ENCODE peak calls at places on chromosomes 11 and 22, in ten cellular contexts. One of them, this sample, is unnamed.

GRCh38 chr11:72578541-72578940 is 95.7 kb downstream of the PDE2A start:
- DNase-seq in BJ: no peak
- DNase-seq in epithelial cell of proximal tubule: no peak
- DNase-seq in RWPE1: no peak
- DNase-seq in foreskin fibroblast: no peak
- DNase-seq in mucosa of descending colon: no peak
- DNase-seq in activated CD8-positive, alpha-beta T cell treated with anti-CD3 and anti-CD28 coated beads for 36 hours: no peak
- DNase-seq in GM13976: no peak
- DNase-seq in IMR-90: no peak
- DNase-seq in tibial artery: peak
- DNase-seq in this sample: no peak

GRCh38 chr11:95477981-95478380 is 247.0 kb upstream of the SESN3 start:
- DNase-seq in RWPE1: no peak
- DNase-seq in foreskin fibroblast: no peak
- DNase-seq in activated CD8-positive, alpha-beta T cell treated with anti-CD3 and anti-CD28 coated beads for 36 hours: no peak
- DNase-seq in mucosa of descending colon: no peak
- DNase-seq in epithelial cell of proximal tubule: no peak
- DNase-seq in BJ: no peak
- DNase-seq in tibial artery: no peak
- DNase-seq in IMR-90: no peak
- DNase-seq in GM13976: no peak
- DNase-seq in this sample: no peak

GRCh38 chr22:42648368-42649260 is 578 bp downstream of the CYB5R3 start:
- DNase-seq in mucosa of descending colon: peak
- DNase-seq in RWPE1: peak
- DNase-seq in activated CD8-positive, alpha-beta T cell treated with anti-CD3 and anti-CD28 coated beads for 36 hours: peak
- DNase-seq in GM13976: peak
- DNase-seq in foreskin fibroblast: no peak
- DNase-seq in IMR-90: no peak
- DNase-seq in BJ: no peak
- DNase-seq in epithelial cell of proximal tubule: no peak
- DNase-seq in tibial artery: peak
- DNase-seq in this sample: no peak

GRCh38 chr11:313787-314547 is at the start of gene IFITM1:
- DNase-seq in tibial artery: no peak
- DNase-seq in mucosa of descending colon: peak
- DNase-seq in GM13976: peak
- DNase-seq in BJ: peak
- DNase-seq in foreskin fibroblast: peak
- DNase-seq in IMR-90: peak
- DNase-seq in epithelial cell of proximal tubule: no peak
- DNase-seq in activated CD8-positive, alpha-beta T cell treated with anti-CD3 and anti-CD28 coated beads for 36 hours: peak
- DNase-seq in RWPE1: peak
- DNase-seq in this sample: no peak

GRCh38 chr11:74147199-74147929 is 23.4 kb downstream of the C2CD3 start:
- DNase-seq in epithelial cell of proximal tubule: peak
- DNase-seq in mucosa of descending colon: no peak
- DNase-seq in IMR-90: peak
- DNase-seq in BJ: no peak
- DNase-seq in activated CD8-positive, alpha-beta T cell treated with anti-CD3 and anti-CD28 coated beads for 36 hours: no peak
- DNase-seq in RWPE1: no peak
- DNase-seq in tibial artery: no peak
- DNase-seq in GM13976: no peak
- DNase-seq in foreskin fibroblast: no peak
- DNase-seq in this sample: no peak

GRCh38 chr11:122138759-122139594 is 23.0 kb upstream of the BLID start:
- DNase-seq in RWPE1: no peak
- DNase-seq in IMR-90: peak
- DNase-seq in epithelial cell of proximal tubule: no peak
- DNase-seq in GM13976: no peak
- DNase-seq in foreskin fibroblast: no peak
- DNase-seq in mucosa of descending colon: no peak
- DNase-seq in tibial artery: no peak
- DNase-seq in BJ: no peak
- DNase-seq in activated CD8-positive, alpha-beta T cell treated with anti-CD3 and anti-CD28 coated beads for 36 hours: no peak
- DNase-seq in this sample: no peak

GRCh38 chr11:83120328-83120727 is 36.6 kb upstream of the PCF11 start:
- DNase-seq in BJ: no peak
- DNase-seq in GM13976: no peak
- DNase-seq in foreskin fibroblast: no peak
- DNase-seq in tibial artery: no peak
- DNase-seq in activated CD8-positive, alpha-beta T cell treated with anti-CD3 and anti-CD28 coated beads for 36 hours: no peak
- DNase-seq in RWPE1: no peak
- DNase-seq in IMR-90: peak
- DNase-seq in mucosa of descending colon: no peak
- DNase-seq in epithelial cell of proximal tubule: peak
- DNase-seq in this sample: no peak

GRCh38 chr11:19553683-19554333 is 158.8 kb upstream of the NAV2 start:
- DNase-seq in GM13976: peak
- DNase-seq in RWPE1: peak
- DNase-seq in tibial artery: peak
- DNase-seq in activated CD8-positive, alpha-beta T cell treated with anti-CD3 and anti-CD28 coated beads for 36 hours: peak
- DNase-seq in epithelial cell of proximal tubule: no peak
- DNase-seq in IMR-90: peak
- DNase-seq in mucosa of descending colon: peak
- DNase-seq in BJ: no peak
- DNase-seq in foreskin fibroblast: peak
- DNase-seq in this sample: peak

GRCh38 chr22:23115369-23115768 is 26.4 kb downstream of the RSPH14 start:
- DNase-seq in GM13976: no peak
- DNase-seq in epithelial cell of proximal tubule: no peak
- DNase-seq in tibial artery: no peak
- DNase-seq in BJ: no peak
- DNase-seq in RWPE1: no peak
- DNase-seq in IMR-90: no peak
- DNase-seq in mucosa of descending colon: no peak
- DNase-seq in foreskin fibroblast: no peak
- DNase-seq in activated CD8-positive, alpha-beta T cell treated with anti-CD3 and anti-CD28 coated beads for 36 hours: no peak
- DNase-seq in this sample: no peak

GRCh38 chr22:23117275-23117674 is 24.5 kb downstream of the RSPH14 start:
- DNase-seq in epithelial cell of proximal tubule: no peak
- DNase-seq in activated CD8-positive, alpha-beta T cell treated with anti-CD3 and anti-CD28 coated beads for 36 hours: no peak
- DNase-seq in tibial artery: no peak
- DNase-seq in GM13976: no peak
- DNase-seq in mucosa of descending colon: no peak
- DNase-seq in foreskin fibroblast: no peak
- DNase-seq in BJ: no peak
- DNase-seq in RWPE1: no peak
- DNase-seq in IMR-90: no peak
- DNase-seq in this sample: no peak

GRCh38 chr22:23117890-23118646 is 23.7 kb downstream of the RSPH14 start:
- DNase-seq in GM13976: no peak
- DNase-seq in activated CD8-positive, alpha-beta T cell treated with anti-CD3 and anti-CD28 coated beads for 36 hours: no peak
- DNase-seq in mucosa of descending colon: no peak
- DNase-seq in epithelial cell of proximal tubule: no peak
- DNase-seq in foreskin fibroblast: no peak
- DNase-seq in RWPE1: no peak
- DNase-seq in IMR-90: no peak
- DNase-seq in BJ: no peak
- DNase-seq in tibial artery: no peak
- DNase-seq in this sample: no peak

GRCh38 chr22:23115825-23116494 is 25.8 kb downstream of the RSPH14 start:
- DNase-seq in GM13976: no peak
- DNase-seq in activated CD8-positive, alpha-beta T cell treated with anti-CD3 and anti-CD28 coated beads for 36 hours: no peak
- DNase-seq in mucosa of descending colon: no peak
- DNase-seq in tibial artery: no peak
- DNase-seq in epithelial cell of proximal tubule: no peak
- DNase-seq in IMR-90: no peak
- DNase-seq in RWPE1: no peak
- DNase-seq in foreskin fibroblast: no peak
- DNase-seq in BJ: no peak
- DNase-seq in this sample: no peak

DNA sequence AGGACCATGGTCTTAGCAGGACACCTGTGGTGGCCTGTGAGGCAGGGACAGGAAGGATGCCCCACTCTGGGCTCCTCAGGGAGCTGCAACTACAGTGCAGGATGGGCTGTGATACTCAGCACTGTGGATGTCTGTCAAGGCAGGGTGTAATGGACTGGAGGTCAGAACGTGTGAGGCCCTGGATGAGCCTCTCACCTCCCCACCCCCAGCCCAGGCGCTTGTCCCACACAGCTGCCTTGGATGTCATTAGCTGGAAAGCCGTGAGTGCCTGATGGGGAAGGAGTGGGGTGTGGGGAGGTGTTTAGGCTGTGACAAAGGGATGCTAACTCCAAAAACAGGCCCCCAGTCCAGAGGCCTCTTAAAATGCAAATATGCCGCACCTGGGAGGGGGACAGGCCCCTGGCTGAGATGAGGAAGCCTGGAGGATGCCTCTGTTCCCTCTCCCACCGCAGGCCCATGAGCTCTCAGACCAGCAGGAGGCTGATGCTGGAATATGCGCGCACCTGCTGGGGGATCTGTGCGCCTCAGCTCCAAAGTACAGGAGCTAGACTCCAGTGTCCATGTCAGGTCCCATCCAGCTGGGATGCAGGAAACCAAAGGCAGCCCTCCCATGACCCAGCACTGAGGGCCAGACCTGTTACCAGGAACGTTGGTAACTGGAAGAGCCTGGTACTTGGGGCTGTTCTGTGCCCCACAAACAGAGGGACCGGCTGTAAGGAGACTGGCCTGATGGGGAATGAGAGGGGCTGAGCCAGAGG is 25.1 kb downstream of the RSPH14 start:
- DNase-seq in GM13976: no peak
- DNase-seq in IMR-90: no peak
- DNase-seq in epithelial cell of proximal tubule: no peak
- DNase-seq in foreskin fibroblast: no peak
- DNase-seq in RWPE1: no peak
- DNase-seq in activated CD8-positive, alpha-beta T cell treated with anti-CD3 and anti-CD28 coated beads for 36 hours: no peak
- DNase-seq in tibial artery: no peak
- DNase-seq in BJ: no peak
- DNase-seq in mucosa of descending colon: no peak
- DNase-seq in this sample: no peak
- TF ChIP-seq CTCF in GM13976: no peak
- TF ChIP-seq CTCF in IMR-90: no peak
- TF ChIP-seq CTCF in epithelial cell of proximal tubule: no peak
- TF ChIP-seq CTCF in foreskin fibroblast: no peak
- TF ChIP-seq CTCF in RWPE1: no peak
- TF ChIP-seq CTCF in activated CD8-positive, alpha-beta T cell treated with anti-CD3 and anti-CD28 coated beads for 36 hours: no peak
- TF ChIP-seq CTCF in tibial artery: no peak
- TF ChIP-seq CTCF in BJ: no peak
- TF ChIP-seq CTCF in mucosa of descending colon: no peak
- TF ChIP-seq CTCF in this sample: no peak

GRCh38 chr11:131038597-131038996 is 122.3 kb upstream of the SNX19 start:
- DNase-seq in activated CD8-positive, alpha-beta T cell treated with anti-CD3 and anti-CD28 coated beads for 36 hours: no peak
- DNase-seq in tibial artery: no peak
- DNase-seq in foreskin fibroblast: no peak
- DNase-seq in epithelial cell of proximal tubule: no peak
- DNase-seq in RWPE1: no peak
- DNase-seq in GM13976: peak
- DNase-seq in mucosa of descending colon: no peak
- DNase-seq in BJ: no peak
- DNase-seq in IMR-90: no peak
- DNase-seq in this sample: no peak
- TF ChIP-seq CTCF in activated CD8-positive, alpha-beta T cell treated with anti-CD3 and anti-CD28 coated beads for 36 hours: no peak
- TF ChIP-seq CTCF in tibial artery: no peak
- TF ChIP-seq CTCF in foreskin fibroblast: peak
- TF ChIP-seq CTCF in epithelial cell of proximal tubule: peak
- TF ChIP-seq CTCF in RWPE1: no peak
- TF ChIP-seq CTCF in GM13976: peak
- TF ChIP-seq CTCF in mucosa of descending colon: no peak
- TF ChIP-seq CTCF in BJ: peak
- TF ChIP-seq CTCF in IMR-90: peak
- TF ChIP-seq CTCF in this sample: peak

DNA sequence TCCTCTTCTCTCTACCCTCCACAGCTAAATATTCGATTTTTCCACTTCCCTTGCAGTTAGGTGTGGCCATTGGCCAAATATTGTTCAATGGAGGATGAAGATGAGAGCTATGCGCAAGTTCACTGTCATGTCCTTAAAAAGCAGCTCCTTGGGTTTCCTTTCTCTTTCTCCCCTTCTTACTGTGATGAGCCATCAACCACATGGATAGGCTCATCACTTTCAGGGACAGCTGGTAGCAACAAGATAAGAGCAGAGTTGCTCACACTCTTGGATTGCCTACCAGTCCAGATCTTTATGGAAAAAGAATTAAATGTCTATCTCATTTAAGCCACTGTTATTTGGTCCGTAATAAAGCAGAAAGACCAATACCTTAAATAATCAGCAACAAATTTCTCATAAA is 377.0 kb downstream of the DDX10 start:
- DNase-seq in IMR-90: peak
- DNase-seq in BJ: no peak
- DNase-seq in epithelial cell of proximal tubule: no peak
- DNase-seq in mucosa of descending colon: no peak
- DNase-seq in tibial artery: no peak
- DNase-seq in activated CD8-positive, alpha-beta T cell treated with anti-CD3 and anti-CD28 coated beads for 36 hours: no peak
- DNase-seq in RWPE1: no peak
- DNase-seq in GM13976: no peak
- DNase-seq in foreskin fibroblast: no peak
- DNase-seq in this sample: no peak
- TF ChIP-seq CTCF in IMR-90: no peak
- TF ChIP-seq CTCF in BJ: no peak
- TF ChIP-seq CTCF in epithelial cell of proximal tubule: no peak
- TF ChIP-seq CTCF in mucosa of descending colon: no peak
- TF ChIP-seq CTCF in tibial artery: no peak
- TF ChIP-seq CTCF in activated CD8-positive, alpha-beta T cell treated with anti-CD3 and anti-CD28 coated beads for 36 hours: no peak
- TF ChIP-seq CTCF in RWPE1: no peak
- TF ChIP-seq CTCF in GM13976: no peak
- TF ChIP-seq CTCF in foreskin fibroblast: no peak
- TF ChIP-seq CTCF in this sample: no peak

GRCh38 chr22:35337932-35338331 is 38.2 kb downstream of the TOM1 start:
- DNase-seq in mucosa of descending colon: no peak
- DNase-seq in epithelial cell of proximal tubule: no peak
- DNase-seq in BJ: no peak
- DNase-seq in tibial artery: no peak
- DNase-seq in foreskin fibroblast: no peak
- DNase-seq in RWPE1: no peak
- DNase-seq in activated CD8-positive, alpha-beta T cell treated with anti-CD3 and anti-CD28 coated beads for 36 hours: peak
- DNase-seq in IMR-90: no peak
- DNase-seq in GM13976: no peak
- DNase-seq in this sample: no peak
- TF ChIP-seq CTCF in mucosa of descending colon: no peak
- TF ChIP-seq CTCF in epithelial cell of proximal tubule: peak
- TF ChIP-seq CTCF in BJ: no peak
- TF ChIP-seq CTCF in tibial artery: no peak
- TF ChIP-seq CTCF in foreskin fibroblast: no peak
- TF ChIP-seq CTCF in RWPE1: no peak
- TF ChIP-seq CTCF in activated CD8-positive, alpha-beta T cell treated with anti-CD3 and anti-CD28 coated beads for 36 hours: peak
- TF ChIP-seq CTCF in IMR-90: no peak
- TF ChIP-seq CTCF in GM13976: peak
- TF ChIP-seq CTCF in this sample: no peak